ENCODE peak calls at places on chromosomes 1 and 21, in five cellular contexts. S is HCT116, F is fibroblast of lung, L is H7, R is NT2/D1. V is an unnamed sample.

GRCh38 chr1:24027838-24028468 is 47.8 kb upstream of the SRSF10 start:
- DNase-seq in S (no peak), F (peak; percentile 83), L (no peak), R (no peak), V (peak; percentile 57)

GRCh38 chr1:42456754-42457089 is 379 bp downstream of the PPCS start:
- DNase-seq in S (no peak), F (peak; percentile 65), L (peak; percentile 76), R (peak; percentile 56), V (peak; percentile 56)

GRCh38 chr1:207454046-207454964 is at the start of gene CR2:
- DNase-seq in S (peak; percentile 47), F (no peak), L (peak; percentile 85), R (peak; percentile 65), V (no peak)

GRCh38 chr1:212981025-212981495 is 30.7 kb downstream of the VASH2 start:
- DNase-seq in S (no peak), F (no peak), L (no peak), R (no peak), V (no peak)

GRCh38 chr1:209805875-209806760 is at the start of gene IRF6:
- DNase-seq in S (peak; percentile 88), F (peak; percentile 68), L (peak; percentile 97), R (peak; percentile 95), V (peak; percentile 86)

GRCh38 chr21:39061766-39062165 is 121.5 kb downstream of the PSMG1 start:
- DNase-seq in S (no peak), F (no peak), L (no peak), R (no peak), V (no peak)

GRCh38 chr1:3907031-3907534 is 7.0 kb upstream of the C1orf174 start:
- DNase-seq in S (no peak), F (no peak), L (peak; percentile 85), R (no peak), V (peak; percentile 40)

GRCh38 chr1:180257028-180257386 is 26.9 kb downstream of the LHX4 start:
- DNase-seq in S (no peak), F (no peak), L (no peak), R (no peak), V (no peak)

GRCh38 chr1:178540646-178541045 is 27.7 kb downstream of the TEX35 start:
- DNase-seq in S (no peak), F (peak; percentile 66), L (no peak), R (no peak), V (no peak)

GRCh38 chr1:79501153-79501552 is 494.6 kb upstream of the ADGRL4 start:
- DNase-seq in S (no peak), F (peak; percentile 45), L (no peak), R (no peak), V (no peak)

GRCh38 chr1:55670331-55671082 is 455.3 kb upstream of the USP24 start:
- DNase-seq in S (no peak), F (peak; percentile 59), L (no peak), R (no peak), V (no peak)

GRCh38 chr1:201383647-201384405 is 6.3 kb upstream of the TNNT2 start:
- DNase-seq in S (no peak), F (peak; percentile 91), L (no peak), R (no peak), V (peak; percentile 24)

GRCh38 chr1:174153085-174153824 is 6.1 kb upstream of the RABGAP1L start:
- DNase-seq in S (no peak), F (no peak), L (no peak), R (no peak), V (no peak)

GRCh38 chr1:210587547-210587946 is 258.8 kb downstream of the HHAT start:
- DNase-seq in S (no peak), F (peak; percentile 15), L (no peak), R (peak; percentile 57), V (no peak)

GRCh38 chr1:229570305-229570704 is 11.8 kb upstream of the ABCB10 start:
- DNase-seq in S (no peak), F (no peak), L (no peak), R (no peak), V (no peak)

GRCh38 chr1:185479781-185480180 is 162.7 kb upstream of the IVNS1ABP start:
- DNase-seq in S (no peak), F (no peak), L (no peak), R (no peak), V (no peak)

GRCh38 chr21:32560896-32561295 is 24.4 kb downstream of the TCP10L start:
- DNase-seq in S (no peak), F (no peak), L (no peak), R (peak; percentile 48), V (no peak)

GRCh38 chr1:88200545-88200944 is 483.5 kb upstream of the PKN2 start:
- DNase-seq in S (no peak), F (no peak), L (no peak), R (no peak), V (no peak)

GRCh38 chr21:42056996-42057689 is 14.0 kb upstream of the UMODL1 start:
- DNase-seq in S (no peak), F (peak; percentile 90), L (peak; percentile 58), R (no peak), V (no peak)

GRCh38 chr1:26959270-26959669 is 998 bp downstream of the KDF1 start:
- DNase-seq in S (no peak), F (no peak), L (peak; percentile 71), R (no peak), V (no peak)
- H3K4me3 ChIP-seq in S (peak overlapping the region; percentile 96), F (no peak overlapping the region), L (peak overlapping the region; percentile 91), R (peak overlapping the region; percentile 89), V (no peak overlapping the region)

GRCh38 chr1:182962554-182963115 is 9.7 kb upstream of the SHCBP1L start:
- DNase-seq in S (peak; percentile 79), F (peak; percentile 92), L (peak; percentile 86), R (peak; percentile 93), V (peak; percentile 92)
- H3K4me3 ChIP-seq in S (peak overlapping the region; percentile 29), F (peak overlapping the region; percentile 32), L (no peak overlapping the region), R (no peak overlapping the region), V (peak overlapping the region; percentile 28)

GRCh38 chr1:161199506-161200119 is 759 bp upstream of the ADAMTS4 start:
- DNase-seq in S (no peak), F (no peak), L (peak; percentile 48), R (no peak), V (peak; percentile 76)

GRCh38 chr1:161197560-161198205 is 1.2 kb downstream of the ADAMTS4 start:
- DNase-seq in S (no peak), F (no peak), L (no peak), R (no peak), V (no peak)

GRCh38 chr1:161198877-161199431 is at the start of gene ADAMTS4:
- DNase-seq in S (no peak), F (peak; percentile 84), L (peak; percentile 73), R (no peak), V (peak; percentile 96)

GRCh38 chr1:161196521-161197451 is 2.1 kb downstream of the ADAMTS4 start:
- DNase-seq in S (no peak), F (peak; percentile 72), L (peak; percentile 65), R (no peak), V (peak; percentile 46)

GRCh38 chr1:161198206-161198876 is 513 bp downstream of the ADAMTS4 start:
- DNase-seq in S (no peak), F (peak; percentile 44), L (peak; percentile 94), R (peak; percentile 55), V (peak; percentile 43)
- H3K4me3 ChIP-seq in S (no peak overlapping the region), F (peak overlapping the region; percentile 55), L (peak overlapping the region; percentile 30), R (peak overlapping the region; percentile 52), V (peak overlapping the region; percentile 57)

DNA sequence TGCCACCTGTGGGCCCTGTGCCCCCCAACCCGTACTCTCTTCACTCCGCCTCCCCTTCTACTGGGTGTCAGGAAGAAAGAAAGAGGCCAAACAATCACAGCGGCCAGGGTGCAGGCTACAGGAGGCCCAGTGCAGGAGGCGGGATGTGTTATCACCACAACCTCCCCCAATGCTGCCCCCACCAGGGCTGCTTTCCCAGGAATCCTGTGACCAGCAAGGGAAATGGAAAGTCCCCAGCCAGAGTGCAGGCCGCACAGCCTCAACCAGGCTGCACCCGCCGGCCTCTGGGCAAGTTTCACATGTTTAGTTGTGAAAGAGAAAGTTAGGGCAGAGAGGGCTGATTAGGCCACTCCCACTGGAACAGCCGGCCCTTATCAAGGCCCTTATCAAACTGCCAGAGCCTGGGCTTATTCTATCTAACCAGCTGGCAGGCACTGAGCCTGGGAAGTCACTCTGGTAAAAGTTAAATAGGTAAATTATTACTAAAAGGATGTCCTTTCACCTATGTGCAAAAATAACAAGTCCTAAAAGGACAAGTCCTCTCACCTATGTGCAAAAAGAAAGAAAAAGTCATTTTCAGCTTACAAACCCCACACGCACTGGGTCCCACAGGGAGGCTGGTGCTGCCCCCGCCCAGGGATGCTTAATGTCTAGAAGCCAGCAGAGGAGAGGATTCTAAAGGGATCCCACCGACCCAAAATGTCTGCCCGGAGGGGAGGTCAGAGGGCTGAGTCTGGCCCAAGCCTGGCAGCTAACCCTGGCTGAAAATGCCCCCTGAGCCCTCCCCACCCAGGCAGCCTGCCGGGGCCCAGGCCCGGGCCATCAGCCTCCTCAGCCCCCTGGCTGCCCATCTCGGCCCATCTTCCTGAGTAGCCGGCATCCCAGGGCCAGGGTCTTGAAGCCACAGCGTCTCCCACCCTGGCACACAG is 33.7 kb downstream of the ACOT7 start:
- DNase-seq in S (no peak), F (peak; percentile 82), L (peak; percentile 78), R (no peak), V (peak; percentile 28)
- H3K4me3 ChIP-seq in S (no peak overlapping the region), F (no peak overlapping the region), L (no peak overlapping the region), R (no peak overlapping the region), V (no peak overlapping the region)

V was measured in A673.